ENCODE peak calls at places on chromosomes 2 and 18, in ten cellular contexts. One of them, this sample, is unnamed.

GRCh38 chr18:23658296-23658695 is 4.4 kb downstream of the ANKRD29 start:
- DNase-seq in HepG2: no peak
- DNase-seq in stomach: no peak
- DNase-seq in breast epithelium: no peak
- DNase-seq in prostate gland: no peak
- DNase-seq in transverse colon: no peak
- DNase-seq in HCT116: no peak
- DNase-seq in sigmoid colon: no peak
- DNase-seq in spleen: no peak
- DNase-seq in HL-60: no peak
- DNase-seq in this sample: no peak

GRCh38 chr18:10752407-10752806 is 226.6 kb downstream of the NAPG start:
- DNase-seq in HepG2: no peak
- DNase-seq in stomach: no peak
- DNase-seq in breast epithelium: no peak
- DNase-seq in prostate gland: no peak
- DNase-seq in transverse colon: no peak
- DNase-seq in HCT116: no peak
- DNase-seq in sigmoid colon: no peak
- DNase-seq in spleen: no peak
- DNase-seq in HL-60: no peak
- DNase-seq in this sample: peak

GRCh38 chr18:3498705-3499451 is 48.9 kb downstream of the TGIF1 start:
- DNase-seq in HepG2: no peak
- DNase-seq in stomach: peak
- DNase-seq in breast epithelium: no peak
- DNase-seq in prostate gland: peak
- DNase-seq in transverse colon: peak
- DNase-seq in HCT116: no peak
- DNase-seq in sigmoid colon: no peak
- DNase-seq in spleen: peak
- DNase-seq in HL-60: peak
- DNase-seq in this sample: no peak

GRCh38 chr2:27353762-27354596 is 2.6 kb downstream of the GTF3C2 start:
- DNase-seq in HepG2: peak
- DNase-seq in stomach: no peak
- DNase-seq in breast epithelium: no peak
- DNase-seq in prostate gland: no peak
- DNase-seq in transverse colon: no peak
- DNase-seq in HCT116: no peak
- DNase-seq in sigmoid colon: no peak
- DNase-seq in spleen: no peak
- DNase-seq in HL-60: peak
- DNase-seq in this sample: no peak

GRCh38 chr18:56492136-56492535 is 146.3 kb downstream of the TXNL1 start:
- DNase-seq in HepG2: no peak
- DNase-seq in stomach: no peak
- DNase-seq in breast epithelium: no peak
- DNase-seq in prostate gland: no peak
- DNase-seq in transverse colon: no peak
- DNase-seq in HCT116: no peak
- DNase-seq in sigmoid colon: no peak
- DNase-seq in spleen: no peak
- DNase-seq in HL-60: peak
- DNase-seq in this sample: no peak

GRCh38 chr18:32877371-32877770 is 104.5 kb upstream of the KLHL14 start:
- DNase-seq in HepG2: no peak
- DNase-seq in stomach: no peak
- DNase-seq in breast epithelium: no peak
- DNase-seq in prostate gland: no peak
- DNase-seq in transverse colon: no peak
- DNase-seq in HCT116: no peak
- DNase-seq in sigmoid colon: no peak
- DNase-seq in spleen: no peak
- DNase-seq in HL-60: no peak
- DNase-seq in this sample: no peak

GRCh38 chr2:24104906-24105305 is 18.2 kb downstream of the PFN4 start:
- DNase-seq in HepG2: no peak
- DNase-seq in stomach: no peak
- DNase-seq in breast epithelium: no peak
- DNase-seq in prostate gland: no peak
- DNase-seq in transverse colon: no peak
- DNase-seq in HCT116: no peak
- DNase-seq in sigmoid colon: no peak
- DNase-seq in spleen: no peak
- DNase-seq in HL-60: no peak
- DNase-seq in this sample: no peak

GRCh38 chr2:220278022-220278421 is 650.6 kb downstream of the SLC4A3 start:
- DNase-seq in HepG2: no peak
- DNase-seq in stomach: no peak
- DNase-seq in breast epithelium: no peak
- DNase-seq in prostate gland: peak
- DNase-seq in transverse colon: no peak
- DNase-seq in HCT116: no peak
- DNase-seq in sigmoid colon: no peak
- DNase-seq in spleen: no peak
- DNase-seq in HL-60: no peak
- DNase-seq in this sample: no peak

GRCh38 chr2:73291461-73292315 is 1.7 kb downstream of the EGR4 start:
- DNase-seq in HepG2: no peak
- DNase-seq in stomach: no peak
- DNase-seq in breast epithelium: no peak
- DNase-seq in prostate gland: no peak
- DNase-seq in transverse colon: no peak
- DNase-seq in HCT116: no peak
- DNase-seq in sigmoid colon: no peak
- DNase-seq in spleen: peak
- DNase-seq in HL-60: peak
- DNase-seq in this sample: no peak

DNA sequence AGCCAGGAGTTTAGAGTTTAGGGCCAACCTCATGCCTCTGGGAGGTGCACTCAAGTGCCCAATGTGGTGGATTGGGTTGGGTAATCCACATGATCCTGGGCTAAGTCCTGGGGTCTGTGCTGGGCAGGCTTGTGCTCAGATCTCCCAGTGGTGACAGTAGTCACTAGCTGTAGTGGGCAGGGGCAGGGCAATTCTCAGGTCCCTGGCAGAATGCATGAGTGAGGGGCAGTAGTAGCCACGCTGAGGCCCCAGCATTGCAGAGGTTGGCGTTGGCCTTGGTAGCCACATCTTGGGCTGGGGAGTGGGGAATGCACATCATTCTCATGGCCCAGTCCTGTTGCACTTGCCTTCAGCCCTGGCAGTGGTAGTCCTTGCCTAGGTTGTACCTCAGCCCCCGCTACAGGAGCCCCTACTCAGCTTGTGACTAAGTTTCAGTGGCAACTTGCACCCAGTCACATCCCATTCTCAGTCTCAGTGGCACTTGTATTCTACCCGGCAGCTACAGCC is 269.9 kb downstream of the GULP1 start:
- DNase-seq in HepG2: no peak
- DNase-seq in stomach: no peak
- DNase-seq in breast epithelium: no peak
- DNase-seq in prostate gland: no peak
- DNase-seq in transverse colon: no peak
- DNase-seq in HCT116: no peak
- DNase-seq in sigmoid colon: peak
- DNase-seq in spleen: no peak
- DNase-seq in HL-60: no peak
- DNase-seq in this sample: no peak
- TF ChIP-seq POLR2AphosphoS5 in HepG2: no peak
- TF ChIP-seq POLR2AphosphoS5 in stomach: no peak
- TF ChIP-seq POLR2AphosphoS5 in breast epithelium: no peak
- TF ChIP-seq POLR2AphosphoS5 in prostate gland: no peak
- TF ChIP-seq POLR2AphosphoS5 in transverse colon: no peak
- TF ChIP-seq POLR2AphosphoS5 in HCT116: no peak
- TF ChIP-seq POLR2AphosphoS5 in sigmoid colon: no peak
- TF ChIP-seq POLR2AphosphoS5 in spleen: no peak
- TF ChIP-seq POLR2AphosphoS5 in HL-60: no peak
- TF ChIP-seq POLR2AphosphoS5 in this sample: no peak

GRCh38 chr2:11646530-11646929 is 23.5 kb downstream of the NTSR2 start:
- DNase-seq in HepG2: no peak
- DNase-seq in stomach: no peak
- DNase-seq in breast epithelium: no peak
- DNase-seq in prostate gland: no peak
- DNase-seq in transverse colon: no peak
- DNase-seq in HCT116: no peak
- DNase-seq in sigmoid colon: peak
- DNase-seq in spleen: no peak
- DNase-seq in HL-60: no peak
- DNase-seq in this sample: no peak

GRCh38 chr2:11652141-11652540 is 17.9 kb downstream of the NTSR2 start:
- DNase-seq in HepG2: no peak
- DNase-seq in stomach: no peak
- DNase-seq in breast epithelium: no peak
- DNase-seq in prostate gland: no peak
- DNase-seq in transverse colon: no peak
- DNase-seq in HCT116: no peak
- DNase-seq in sigmoid colon: no peak
- DNase-seq in spleen: no peak
- DNase-seq in HL-60: no peak
- DNase-seq in this sample: no peak

GRCh38 chr2:11649093-11649492 is 20.9 kb downstream of the NTSR2 start:
- DNase-seq in HepG2: no peak
- DNase-seq in stomach: no peak
- DNase-seq in breast epithelium: no peak
- DNase-seq in prostate gland: no peak
- DNase-seq in transverse colon: no peak
- DNase-seq in HCT116: no peak
- DNase-seq in sigmoid colon: peak
- DNase-seq in spleen: no peak
- DNase-seq in HL-60: no peak
- DNase-seq in this sample: no peak

GRCh38 chr2:11644293-11644692 is 25.7 kb downstream of the NTSR2 start:
- DNase-seq in HepG2: no peak
- DNase-seq in stomach: no peak
- DNase-seq in breast epithelium: no peak
- DNase-seq in prostate gland: no peak
- DNase-seq in transverse colon: no peak
- DNase-seq in HCT116: no peak
- DNase-seq in sigmoid colon: no peak
- DNase-seq in spleen: no peak
- DNase-seq in HL-60: no peak
- DNase-seq in this sample: no peak

GRCh38 chr2:11647834-11648600 is 22.0 kb downstream of the NTSR2 start:
- DNase-seq in HepG2: no peak
- DNase-seq in stomach: no peak
- DNase-seq in breast epithelium: no peak
- DNase-seq in prostate gland: no peak
- DNase-seq in transverse colon: no peak
- DNase-seq in HCT116: no peak
- DNase-seq in sigmoid colon: no peak
- DNase-seq in spleen: no peak
- DNase-seq in HL-60: no peak
- DNase-seq in this sample: no peak
- TF ChIP-seq CTCF in HepG2: peak
- TF ChIP-seq CTCF in stomach: no peak
- TF ChIP-seq CTCF in breast epithelium: no peak
- TF ChIP-seq CTCF in prostate gland: peak
- TF ChIP-seq CTCF in transverse colon: no peak
- TF ChIP-seq CTCF in HCT116: peak
- TF ChIP-seq CTCF in sigmoid colon: no peak
- TF ChIP-seq CTCF in spleen: no peak
- TF ChIP-seq CTCF in HL-60: no peak
- TF ChIP-seq CTCF in this sample: no peak

GRCh38 chr2:160292225-160292624 is 92.2 kb upstream of the ITGB6 start:
- DNase-seq in HepG2: peak
- DNase-seq in stomach: no peak
- DNase-seq in breast epithelium: no peak
- DNase-seq in prostate gland: no peak
- DNase-seq in transverse colon: no peak
- DNase-seq in HCT116: no peak
- DNase-seq in sigmoid colon: no peak
- DNase-seq in spleen: no peak
- DNase-seq in HL-60: no peak
- DNase-seq in this sample: no peak

GRCh38 chr2:160294889-160295288 is 94.8 kb upstream of the ITGB6 start:
- DNase-seq in HepG2: no peak
- DNase-seq in stomach: no peak
- DNase-seq in breast epithelium: no peak
- DNase-seq in prostate gland: no peak
- DNase-seq in transverse colon: no peak
- DNase-seq in HCT116: no peak
- DNase-seq in sigmoid colon: no peak
- DNase-seq in spleen: no peak
- DNase-seq in HL-60: no peak
- DNase-seq in this sample: no peak

GRCh38 chr2:160294339-160294803 is 94.3 kb upstream of the ITGB6 start:
- DNase-seq in HepG2: no peak
- DNase-seq in stomach: no peak
- DNase-seq in breast epithelium: no peak
- DNase-seq in prostate gland: no peak
- DNase-seq in transverse colon: peak
- DNase-seq in HCT116: no peak
- DNase-seq in sigmoid colon: peak
- DNase-seq in spleen: no peak
- DNase-seq in HL-60: peak
- DNase-seq in this sample: no peak

GRCh38 chr2:160291382-160291781 is 91.3 kb upstream of the ITGB6 start:
- DNase-seq in HepG2: no peak
- DNase-seq in stomach: no peak
- DNase-seq in breast epithelium: no peak
- DNase-seq in prostate gland: no peak
- DNase-seq in transverse colon: no peak
- DNase-seq in HCT116: no peak
- DNase-seq in sigmoid colon: no peak
- DNase-seq in spleen: no peak
- DNase-seq in HL-60: no peak
- DNase-seq in this sample: no peak

GRCh38 chr2:160293401-160293911 is 93.4 kb upstream of the ITGB6 start:
- DNase-seq in HepG2: no peak
- DNase-seq in stomach: no peak
- DNase-seq in breast epithelium: no peak
- DNase-seq in prostate gland: no peak
- DNase-seq in transverse colon: no peak
- DNase-seq in HCT116: no peak
- DNase-seq in sigmoid colon: peak
- DNase-seq in spleen: no peak
- DNase-seq in HL-60: no peak
- DNase-seq in this sample: no peak
- TF ChIP-seq POLR2AphosphoS5 in HepG2: no peak
- TF ChIP-seq POLR2AphosphoS5 in stomach: no peak
- TF ChIP-seq POLR2AphosphoS5 in breast epithelium: no peak
- TF ChIP-seq POLR2AphosphoS5 in prostate gland: no peak
- TF ChIP-seq POLR2AphosphoS5 in transverse colon: no peak
- TF ChIP-seq POLR2AphosphoS5 in HCT116: no peak
- TF ChIP-seq POLR2AphosphoS5 in sigmoid colon: peak
- TF ChIP-seq POLR2AphosphoS5 in spleen: peak
- TF ChIP-seq POLR2AphosphoS5 in HL-60: no peak
- TF ChIP-seq POLR2AphosphoS5 in this sample: peak

DNA sequence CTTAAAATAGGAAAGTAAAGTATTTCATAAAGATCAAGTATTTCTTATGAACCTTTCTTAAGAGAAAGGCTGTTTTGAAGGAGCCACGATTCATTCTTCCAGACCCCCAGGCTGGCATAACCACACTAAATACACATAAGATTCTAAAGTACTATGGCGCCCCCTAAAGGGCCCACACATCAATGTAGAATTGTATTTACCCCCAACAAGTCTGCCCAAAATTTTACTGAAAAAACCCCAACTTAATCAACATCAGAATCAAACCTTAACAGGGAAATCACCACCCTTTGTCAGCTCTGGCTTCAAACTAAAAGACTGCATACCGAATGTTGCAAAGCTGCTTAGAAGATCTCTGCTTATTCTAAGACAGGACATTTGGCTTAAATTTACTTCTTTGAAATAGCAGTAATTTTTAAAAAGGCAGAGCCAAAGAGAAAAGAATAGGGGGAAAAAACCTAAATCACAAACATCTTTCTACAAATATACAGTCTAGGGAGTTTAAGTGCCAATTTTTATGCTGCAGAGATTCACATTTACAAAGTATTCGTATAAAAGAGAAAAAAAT is 20.4 kb upstream of the BCL2 start:
- DNase-seq in HepG2: peak
- DNase-seq in stomach: no peak
- DNase-seq in breast epithelium: no peak
- DNase-seq in prostate gland: no peak
- DNase-seq in transverse colon: no peak
- DNase-seq in HCT116: peak
- DNase-seq in sigmoid colon: no peak
- DNase-seq in spleen: no peak
- DNase-seq in HL-60: peak
- DNase-seq in this sample: no peak
- TF ChIP-seq CTCF in HepG2: peak
- TF ChIP-seq CTCF in stomach: peak
- TF ChIP-seq CTCF in breast epithelium: peak
- TF ChIP-seq CTCF in prostate gland: peak
- TF ChIP-seq CTCF in transverse colon: peak
- TF ChIP-seq CTCF in HCT116: peak
- TF ChIP-seq CTCF in sigmoid colon: no peak
- TF ChIP-seq CTCF in spleen: peak
- TF ChIP-seq CTCF in HL-60: peak
- TF ChIP-seq CTCF in this sample: peak

This sample was measured in esophagus muscularis mucosa.